ENCODE peak calls at places on chromosome 4, in nine cellular contexts. M is Caki2; W is GM13976; G is activated T-helper 1 cell treated with anti-CD3 and anti-CD28 coated beads, Interleukin-2, amount 50 U/mL, for 16 hours; Q is kidney tubule cell; K is central memory CD4-positive, alpha-beta T cell; J is stimulated activated CD4-positive, alpha-beta T cell treated with anti-CD3 and anti-CD28 coated beads, Interleukin-12 subunit alpha, Interleukin-12 subunit beta, amount 100 ng/mL, for 48 hours; H is T1000; T is caudate nucleus. U is an unnamed sample.

GRCh38 chr4:129446074-129446473 is 350.1 kb downstream of the C4orf33 start:
- DNase-seq in K (no peak), J (no peak), Q (peak; percentile 55), M (no peak), T (no peak), H (peak; percentile 16), G (no peak), W (no peak), U (no peak)

GRCh38 chr4:140726776-140727500 is 29.2 kb downstream of the TBC1D9 start:
- DNase-seq in G (no peak), Q (peak; percentile 48), M (peak; percentile 25), H (no peak), K (no peak), T (no peak), J (no peak), W (no peak), U (no peak)

GRCh38 chr4:38177035-38177791 is 217.0 kb downstream of the PTTG2 start:
- DNase-seq in T (no peak), J (no peak), K (peak; percentile 65), Q (no peak), W (peak; percentile 52), H (no peak), G (peak; percentile 16), M (no peak), U (peak; percentile 43)

GRCh38 chr4:30875659-30876269 is 155.6 kb downstream of the PCDH7 start:
- DNase-seq in W (no peak), T (no peak), G (no peak), J (no peak), Q (no peak), K (no peak), M (peak; percentile 9), H (no peak), U (no peak)

GRCh38 chr4:97653701-97654100 is 489.6 kb downstream of the STPG2 start:
- DNase-seq in G (no peak), Q (no peak), K (no peak), T (no peak), H (no peak), M (no peak), W (no peak), J (no peak), U (no peak)

GRCh38 chr4:2935762-2936743 is 27.2 kb downstream of the NOP14 start:
- DNase-seq in H (peak; percentile 44), T (no peak), G (no peak), M (peak; percentile 80), J (peak; percentile 67), W (peak; percentile 57), K (peak; percentile 50), Q (peak; percentile 93), U (peak; percentile 48)

GRCh38 chr4:19386786-19387185 is 864.9 kb upstream of the SLIT2 start:
- DNase-seq in H (no peak), G (no peak), W (no peak), T (no peak), J (no peak), M (peak; percentile 58), K (no peak), Q (peak; percentile 70), U (no peak)

GRCh38 chr4:73028621-73029020 is 40.9 kb downstream of the COX18 start:
- DNase-seq in T (no peak), W (no peak), K (no peak), G (no peak), H (no peak), Q (no peak), J (no peak), M (no peak), U (no peak)

GRCh38 chr4:137647375-137647774 is 115.1 kb upstream of the PCDH18 start:
- DNase-seq in Q (no peak), W (peak; percentile 38), J (no peak), M (no peak), H (no peak), G (no peak), T (no peak), K (no peak), U (no peak)

GRCh38 chr4:3869661-3870566 is 103.7 kb downstream of the ADRA2C start:
- DNase-seq in T (no peak), K (no peak), Q (no peak), G (no peak), M (no peak), J (no peak), H (no peak), W (no peak), U (no peak)

GRCh38 chr4:113566015-113566795 is 195.3 kb downstream of the CAMK2D start:
- DNase-seq in W (peak; percentile 21), H (no peak), M (no peak), T (no peak), J (no peak), Q (no peak), K (no peak), G (no peak), U (no peak)

GRCh38 chr4:184854673-184855072 is 28.9 kb upstream of the ACSL1 start:
- DNase-seq in J (no peak), Q (no peak), T (no peak), G (no peak), M (no peak), K (no peak), W (peak; percentile 57), H (no peak), U (no peak)

GRCh38 chr4:153211986-153212720 is 7.9 kb downstream of the TRIM2 start:
- DNase-seq in M (no peak), T (no peak), J (no peak), K (no peak), G (no peak), H (no peak), W (no peak), Q (peak; percentile 30), U (no peak)

GRCh38 chr4:149291463-149291862 is 524.2 kb downstream of the IQCM start:
- DNase-seq in J (no peak), M (peak; percentile 48), T (no peak), Q (peak; percentile 53), G (no peak), K (no peak), W (no peak), H (no peak), U (no peak)

U was measured in activated gamma-delta T cell treated with Interleukin-2 at 50 U/mL for 16 hours.